ENCODE peak calls at places on chromosomes 16 and 17, in ten cellular contexts. D, S, H, Z, L, W, T, B, Y and V are unnamed samples.

GRCh38 chr17:17853811-17854527 is 17.2 kb upstream of the SREBF1 start:
- DNase-seq in D (no peak), Z (no peak), T (no peak), L (no peak), B (no peak), H (no peak), W (no peak), Y (no peak), S (no peak), V (no peak)

GRCh38 chr17:71460943-71461342 is 659.9 kb upstream of the SOX9 start:
- DNase-seq in T (no peak), S (peak; percentile 55), Z (no peak), B (no peak), L (no peak), H (peak; percentile 4), D (no peak), W (no peak), Y (no peak), V (peak; percentile 2)

GRCh38 chr17:44971776-44972483 is 3.8 kb upstream of the C1QL1 start:
- DNase-seq in L (no peak), B (no peak), S (peak; percentile 24), Y (no peak), D (no peak), H (no peak), T (peak; percentile 17), Z (no peak), W (no peak), V (no peak)

GRCh38 chr16:14199624-14200023 is 128.5 kb downstream of the MRTFB start:
- DNase-seq in W (no peak), D (no peak), B (no peak), Y (no peak), Z (no peak), L (no peak), H (no peak), T (no peak), S (peak; percentile 11), V (no peak)

GRCh38 chr17:75181608-75182318 is 996 bp downstream of the SUMO2 start:
- DNase-seq in S (peak; percentile 15), H (no peak), B (no peak), W (no peak), Y (peak; percentile 19), T (no peak), D (peak; percentile 29), L (no peak), Z (peak; percentile 13), V (no peak)

GRCh38 chr17:3828151-3828851 is 17.7 kb downstream of the NCBP3 start:
- DNase-seq in S (peak; percentile 84), D (no peak), T (no peak), H (no peak), Z (no peak), B (no peak), Y (no peak), L (no peak), W (no peak), V (no peak)

GRCh38 chr17:31524926-31525800 is 133.7 kb downstream of the RAB11FIP4 start:
- DNase-seq in T (peak; percentile 66), Y (peak; percentile 98), H (peak; percentile 35), S (peak; percentile 88), L (peak; percentile 68), B (peak; percentile 92), D (peak; percentile 98), Z (peak; percentile 93), W (peak; percentile 84), V (peak; percentile 88)

GRCh38 chr16:51155199-51155607 is 4.1 kb upstream of the SALL1 start:
- DNase-seq in Y (no peak), H (no peak), S (no peak), T (no peak), B (no peak), W (no peak), L (no peak), D (no peak), Z (no peak), V (no peak)

GRCh38 chr17:79874329-79874981 is 35.2 kb upstream of the CBX4 start:
- DNase-seq in Z (peak; percentile 52), Y (no peak), W (no peak), S (peak; percentile 15), D (no peak), H (no peak), B (no peak), T (no peak), L (no peak), V (peak; percentile 90)

GRCh38 chr17:63647065-63647725 is 25.0 kb downstream of the MAP3K3 start:
- DNase-seq in T (no peak), W (no peak), Z (no peak), L (no peak), B (no peak), Y (no peak), D (no peak), H (no peak), S (no peak), V (no peak)

GRCh38 chr17:64150237-64151015 is 20.5 kb upstream of the ERN1 start:
- DNase-seq in Z (no peak), H (no peak), S (peak; percentile 35), T (no peak), W (no peak), L (no peak), D (no peak), Y (no peak), B (peak; percentile 81), V (peak; percentile 47)

GRCh38 chr16:87243383-87243964 is 73.7 kb downstream of the C16orf95 start:
- DNase-seq in D (no peak), B (no peak), L (no peak), Z (no peak), S (no peak), T (no peak), Y (no peak), H (no peak), W (no peak), V (no peak)

GRCh38 chr17:55177159-55177913 is 87.4 kb upstream of the HLF start:
- DNase-seq in L (no peak), Y (no peak), D (no peak), W (peak; percentile 65), S (no peak), H (peak; percentile 1), Z (no peak), B (no peak), T (no peak), V (peak; percentile 31)

GRCh38 chr17:77662796-77663195 is 295.7 kb upstream of the TNRC6C start:
- DNase-seq in Y (no peak), W (no peak), L (no peak), D (no peak), Z (no peak), H (no peak), B (no peak), T (no peak), S (no peak), V (no peak)

GRCh38 chr17:72460711-72461110 is 339.9 kb downstream of the SOX9 start:
- DNase-seq in T (no peak), D (no peak), H (no peak), Z (no peak), Y (no peak), W (no peak), S (peak; percentile 23), L (no peak), B (no peak), V (no peak)

GRCh38 chr17:43517615-43518386 is 28.3 kb downstream of the ETV4 start:
- DNase-seq in H (no peak), T (no peak), Y (no peak), B (no peak), S (peak; percentile 39), W (peak; percentile 48), D (no peak), Z (peak; percentile 30), L (no peak), V (no peak)